ENCODE peak calls at places on chromosomes 3 and 15, in seven cellular contexts. C is HCT116, O is H1, R is SK-N-SH, L is K562, H is GM12878, V is HepG2. N is an unnamed sample.

GRCh38 chr3:113531826-113532697 is at the start of gene SIDT1:
- DNase-seq in L (no peak), R (peak), C (no peak), V (no peak), H (peak), O (no peak), N (peak)

GRCh38 chr15:40252438-40253178 is 13.7 kb downstream of the PAK6 start:
- DNase-seq in H (no peak), O (no peak), C (peak), R (peak), V (no peak), L (no peak), N (peak)

GRCh38 chr3:126407412-126408044 is 12.8 kb downstream of the CFAP100 start:
- DNase-seq in L (no peak), O (no peak), C (no peak), R (peak), V (no peak), H (no peak), N (peak)

GRCh38 chr3:66038384-66038725 is 363 bp downstream of the MAGI1 start:
- DNase-seq in L (no peak), V (no peak), O (no peak), R (no peak), C (no peak), H (no peak), N (no peak)

GRCh38 chr15:73985101-73985873 is 6.8 kb downstream of the STOML1 start:
- DNase-seq in O (no peak), R (no peak), C (no peak), H (no peak), L (no peak), V (no peak), N (no peak)

GRCh38 chr3:167497903-167498302 is 24.1 kb upstream of the SERPINI2 start:
- DNase-seq in L (no peak), H (no peak), R (no peak), O (no peak), V (no peak), C (no peak), N (no peak)

GRCh38 chr3:105614288-105615030 is 247.8 kb downstream of the ALCAM start:
- DNase-seq in O (no peak), R (no peak), H (no peak), V (no peak), L (peak), C (no peak), N (no peak)

GRCh38 chr3:33440328-33440577 is at the start of gene UBP1:
- DNase-seq in O (no peak), L (no peak), H (no peak), R (peak), C (no peak), V (no peak), N (no peak)

GRCh38 chr3:170988378-170988777 is 38.1 kb downstream of the SLC2A2 start:
- DNase-seq in R (no peak), C (no peak), O (no peak), V (no peak), L (no peak), H (no peak), N (no peak)
- TF ChIP-seq JUND in R (no peak), C (no peak), O (no peak), V (no peak), L (no peak), H (no peak), N (no peak)

DNA sequence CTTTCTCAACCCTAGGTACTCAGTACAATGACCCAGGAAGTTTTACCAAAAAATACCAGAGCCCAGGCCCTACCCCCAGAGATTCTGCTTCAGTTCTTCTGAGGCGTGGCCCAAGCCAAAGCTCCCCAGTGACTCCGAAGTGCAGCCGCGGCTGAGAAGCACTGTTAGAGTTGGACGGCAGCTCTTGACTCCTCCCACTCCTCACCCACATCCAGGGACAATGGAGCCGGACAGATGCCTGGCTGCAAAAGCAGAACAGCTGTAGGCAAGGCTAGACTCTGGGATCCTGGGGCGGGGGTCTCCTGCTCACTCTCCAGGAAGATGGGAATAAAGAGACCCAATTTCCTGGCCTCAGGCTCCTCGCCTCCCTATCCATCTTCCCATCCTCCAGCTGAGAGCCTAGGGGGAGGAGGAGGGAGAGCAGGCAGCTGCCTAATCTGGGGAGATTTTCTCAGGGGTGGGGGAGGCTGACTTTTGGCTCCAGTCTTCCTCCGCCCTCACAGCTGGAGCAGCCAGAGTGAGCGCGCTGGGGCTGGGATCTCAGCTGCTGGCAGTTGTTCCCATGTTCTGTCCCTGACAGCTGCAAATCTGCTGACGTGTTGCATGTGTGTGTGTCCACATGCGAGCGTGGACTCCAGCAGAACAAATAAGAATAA is 223.8 kb downstream of the OPA1 start:
- DNase-seq in L (peak), C (no peak), H (no peak), O (peak), V (no peak), R (peak), N (peak)
- TF ChIP-seq JUND in L (no peak), C (no peak), H (no peak), O (no peak), V (no peak), R (no peak), N (no peak)

GRCh38 chr3:139655880-139656279 is 21.9 kb downstream of the NMNAT3 start:
- DNase-seq in L (no peak), H (no peak), C (no peak), O (no peak), R (no peak), V (peak), N (peak)
- TF ChIP-seq JUND in L (no peak), H (no peak), C (no peak), O (no peak), R (no peak), V (no peak), N (no peak)

GRCh38 chr3:155661042-155661441 is 83.8 kb downstream of the PLCH1 start:
- DNase-seq in H (no peak), C (no peak), O (no peak), V (no peak), R (no peak), L (no peak), N (no peak)

GRCh38 chr3:155658669-155659068 is 86.2 kb downstream of the PLCH1 start:
- DNase-seq in R (no peak), V (no peak), L (no peak), O (no peak), C (no peak), H (no peak), N (no peak)

GRCh38 chr3:155664922-155665695 is 79.8 kb downstream of the PLCH1 start:
- DNase-seq in R (no peak), L (no peak), H (no peak), O (no peak), V (peak), C (peak), N (peak)

GRCh38 chr3:155658006-155658405 is 86.9 kb downstream of the PLCH1 start:
- DNase-seq in L (no peak), H (no peak), O (no peak), V (no peak), C (no peak), R (no peak), N (no peak)

DNA sequence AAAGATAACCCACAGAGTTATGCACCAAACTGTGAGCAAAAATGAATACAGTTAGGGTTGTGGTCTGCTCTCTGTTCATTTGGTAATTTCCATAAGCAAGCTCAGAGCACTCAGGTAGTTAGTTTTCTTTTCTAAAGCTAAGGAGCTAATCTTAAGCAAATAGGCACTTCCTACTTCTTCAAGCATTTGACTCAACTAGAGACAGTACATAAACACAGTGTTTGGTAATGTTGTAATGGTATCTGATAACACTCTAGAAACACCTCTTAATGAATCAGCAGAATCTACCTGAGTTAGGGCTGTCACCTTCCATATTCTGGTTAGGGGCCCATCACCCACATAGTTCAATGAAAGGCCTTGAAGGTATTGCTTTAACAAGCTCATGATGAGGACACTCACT is 83.1 kb downstream of the PLCH1 start:
- DNase-seq in H (no peak), O (no peak), V (no peak), R (no peak), L (no peak), C (no peak), N (no peak)
- TF ChIP-seq JUND in H (no peak), O (no peak), V (no peak), R (no peak), L (no peak), C (no peak), N (no peak)

DNA sequence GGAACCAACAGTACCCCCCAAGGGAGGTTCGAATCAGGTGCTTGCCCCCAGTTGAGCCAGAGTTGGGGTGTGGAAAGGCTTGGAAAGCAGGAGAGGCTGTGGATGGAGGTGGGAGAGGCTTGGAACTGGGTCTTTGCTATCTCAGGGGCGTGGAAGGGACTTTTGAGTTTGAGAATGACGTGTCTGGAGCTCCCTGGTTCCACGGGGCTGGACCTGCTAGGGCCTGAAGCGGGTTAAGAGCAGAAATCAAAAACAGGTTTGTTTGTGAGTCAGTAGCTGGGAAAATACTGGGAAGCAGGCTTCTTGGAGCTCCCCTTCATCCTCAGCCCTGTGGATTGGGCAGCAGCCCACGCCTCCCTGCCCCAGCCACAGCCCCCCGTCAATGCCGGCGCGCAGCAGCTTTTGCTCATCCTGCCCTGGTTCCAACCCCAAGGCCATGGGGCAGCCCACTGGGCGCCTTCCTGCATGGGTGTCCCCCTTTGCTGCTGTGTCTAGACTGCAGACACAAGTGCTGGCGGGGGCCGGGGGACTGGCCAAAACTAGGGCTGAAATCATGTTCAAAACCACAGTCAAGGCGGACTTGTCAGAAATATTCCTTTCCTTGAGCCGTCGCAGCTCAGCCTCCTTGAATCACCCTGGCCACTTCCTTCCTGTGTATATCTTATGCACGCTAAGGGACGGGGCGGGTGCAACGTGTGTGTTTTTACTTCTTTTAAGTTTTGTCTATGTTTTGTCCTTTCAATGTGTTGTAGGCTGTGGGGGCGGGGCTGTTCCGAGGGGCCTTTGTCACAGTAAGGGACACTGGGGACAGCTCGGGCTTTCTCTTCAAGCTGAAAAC is 108.0 kb downstream of the KLF13 start:
- DNase-seq in R (no peak), O (no peak), C (no peak), H (peak), L (no peak), V (no peak), N (no peak)
- TF ChIP-seq JUND in R (no peak), O (no peak), C (no peak), H (no peak), L (no peak), V (no peak), N (no peak)

GRCh38 chr15:80710635-80711553 is 15.8 kb downstream of the ABHD17C start:
- DNase-seq in H (peak), L (no peak), V (no peak), O (no peak), C (no peak), R (no peak), N (no peak)
- TF ChIP-seq JUND in H (no peak), L (no peak), V (no peak), O (no peak), C (no peak), R (no peak), N (no peak)

DNA sequence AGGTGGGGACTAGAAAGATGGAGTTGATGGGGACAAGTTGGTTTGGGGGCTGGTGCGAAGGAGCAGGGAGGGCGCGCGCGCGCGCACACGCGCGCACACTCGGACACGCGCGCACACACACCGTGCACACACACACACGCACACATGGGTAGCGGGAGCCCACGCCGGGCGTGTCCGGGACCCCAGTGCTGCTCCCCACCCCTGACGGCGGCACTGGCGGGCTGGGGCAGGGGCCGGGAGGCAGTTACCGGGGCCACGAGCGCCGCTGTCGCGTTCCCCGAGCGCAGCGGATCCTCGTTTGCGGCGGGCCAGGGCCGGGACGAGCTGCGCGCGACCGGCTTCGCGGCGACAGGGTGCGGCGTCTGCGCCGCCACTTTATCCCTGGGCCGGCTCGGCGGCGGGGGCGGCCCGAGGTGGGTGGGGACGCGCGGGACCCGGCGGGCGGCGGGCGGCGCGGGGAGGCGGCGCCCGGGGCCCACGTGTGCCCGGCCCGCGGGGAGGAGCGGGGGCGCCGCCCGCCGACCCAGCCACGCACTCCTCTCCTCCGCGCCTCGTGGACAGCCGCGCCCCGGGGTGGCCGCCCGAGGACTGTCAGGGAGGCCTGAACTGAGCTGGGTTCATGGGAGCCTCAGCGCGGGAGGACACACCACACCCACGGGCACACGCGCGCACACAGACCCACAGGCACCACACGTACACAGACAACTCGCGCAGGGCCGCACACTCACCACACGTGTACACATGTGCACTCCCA is 698 bp upstream of the MGLL start:
- DNase-seq in V (no peak), O (no peak), C (no peak), H (no peak), L (peak), R (peak), N (no peak)
- TF ChIP-seq JUND in V (no peak), O (no peak), C (no peak), H (no peak), L (no peak), R (no peak), N (no peak)